ENCODE peak calls at places on chromosomes 7 and 10, in ten cellular contexts. B is IMR-90, R is adrenal gland, P is fibroblast of lung, L is A549, G is heart right ventricle, C is hepatocyte, Y is endothelial cell of umbilical vein, J is small intestine, H is colonic mucosa. T is an unnamed sample.

GRCh38 chr7:152081088-152081487 is 55.6 kb downstream of the GALNT11 start:
- DNase-seq in B (no peak), R (no peak), P (no peak), L (no peak), G (no peak), C (peak), Y (no peak), J (peak), H (no peak), T (peak)

GRCh38 chr7:148262721-148263229 is 327.8 kb upstream of the C7orf33 start:
- DNase-seq in B (peak), R (peak), P (peak), L (peak), G (peak), C (peak), Y (peak), J (peak), H (peak), T (no peak)

GRCh38 chr7:117386125-117386709 is 41.1 kb downstream of the ASZ1 start:
- DNase-seq in B (peak), R (no peak), P (peak), L (no peak), G (no peak), C (no peak), Y (no peak), J (no peak), H (no peak), T (no peak)

GRCh38 chr7:84372155-84372621 is 177.6 kb upstream of the SEMA3A start:
- DNase-seq in B (peak), R (no peak), P (peak), L (no peak), G (no peak), C (no peak), Y (no peak), J (no peak), H (no peak), T (peak)

GRCh38 chr10:57849726-57850357 is 417.9 kb downstream of the IPMK start:
- DNase-seq in B (peak), R (no peak), P (no peak), L (no peak), G (no peak), C (peak), Y (no peak), J (no peak), H (no peak), T (peak)

GRCh38 chr10:113540845-113541553 is 11.9 kb upstream of the HABP2 start:
- DNase-seq in B (no peak), R (no peak), P (no peak), L (no peak), G (no peak), C (peak), Y (no peak), J (no peak), H (no peak), T (no peak)

GRCh38 chr10:3897156-3897555 is 112.1 kb upstream of the KLF6 start:
- DNase-seq in B (peak), R (no peak), P (peak), L (no peak), G (no peak), C (no peak), Y (peak), J (no peak), H (no peak), T (peak)

GRCh38 chr7:17646181-17646956 is 293.9 kb downstream of the SNX13 start:
- DNase-seq in B (peak), R (no peak), P (peak), L (no peak), G (no peak), C (peak), Y (peak), J (no peak), H (no peak), T (peak)

GRCh38 chr10:128095023-128095752 is 31.0 kb downstream of the MKI67 start:
- DNase-seq in B (no peak), R (no peak), P (no peak), L (no peak), G (no peak), C (peak), Y (no peak), J (peak), H (no peak), T (no peak)

GRCh38 chr7:80900583-80901576 is 18.0 kb downstream of the SEMA3C start:
- DNase-seq in B (peak), R (no peak), P (peak), L (no peak), G (no peak), C (no peak), Y (peak), J (no peak), H (peak), T (peak)

GRCh38 chr7:32093415-32094408 is 23.5 kb upstream of the PDE1C start:
- DNase-seq in B (peak), R (peak), P (peak), L (no peak), G (peak), C (no peak), Y (no peak), J (no peak), H (no peak), T (peak)

GRCh38 chr10:121069061-121069850 is 218.1 kb downstream of the WDR11 start:
- DNase-seq in B (no peak), R (no peak), P (peak), L (no peak), G (no peak), C (no peak), Y (no peak), J (no peak), H (no peak), T (peak)

GRCh38 chr10:29140991-29141390 is 147.9 kb upstream of the LYZL1 start:
- DNase-seq in B (peak), R (no peak), P (peak), L (peak), G (no peak), C (no peak), Y (no peak), J (no peak), H (no peak), T (peak)

GRCh38 chr7:38451840-38452239 is 178.4 kb upstream of the TARP start:
- DNase-seq in B (peak), R (no peak), P (peak), L (peak), G (no peak), C (peak), Y (peak), J (no peak), H (no peak), T (no peak)

DNA sequence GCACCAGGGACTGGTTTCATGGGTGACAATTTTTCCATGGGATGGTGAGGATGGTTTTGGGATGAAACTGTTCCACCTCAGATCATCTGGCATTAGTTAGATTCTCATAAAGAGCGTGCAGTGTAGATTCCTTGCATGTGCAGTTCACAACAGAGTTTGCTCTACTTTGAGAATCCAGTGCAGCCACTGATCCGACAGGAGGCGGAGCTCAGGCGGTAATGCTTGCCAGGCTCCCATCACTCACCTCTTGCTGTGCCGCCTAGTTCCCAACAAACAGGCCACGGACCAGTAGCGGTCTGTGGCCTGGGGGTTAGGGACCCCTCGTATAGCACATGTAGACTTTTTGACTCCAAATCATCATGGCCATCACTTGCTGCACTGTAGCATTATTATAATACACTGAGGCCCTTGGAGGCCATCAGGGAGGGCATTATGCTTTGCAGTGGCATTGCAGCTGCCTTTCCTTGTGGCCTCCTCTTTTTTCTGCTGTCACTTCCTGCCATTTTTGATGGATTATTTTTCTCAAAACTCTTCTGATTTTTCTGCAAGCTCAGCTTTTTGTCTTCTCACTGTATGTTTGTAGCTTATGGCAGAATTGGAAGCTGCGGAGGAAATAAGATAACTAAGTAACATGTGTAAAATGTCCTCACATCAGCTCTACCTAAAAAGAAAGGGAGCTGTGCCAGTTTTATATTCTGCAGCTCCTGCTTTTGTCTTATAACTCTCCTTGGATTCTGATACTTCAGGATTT is 18.5 kb downstream of the CSGALNACT2 start:
- DNase-seq in B (no peak), R (no peak), P (no peak), L (no peak), G (no peak), C (no peak), Y (no peak), J (no peak), H (no peak), T (no peak)
- H3K27ac ChIP-seq in B (no peak), R (no peak), P (no peak), L (no peak), G (no peak), C (no peak), Y (no peak), J (no peak), H (no peak), T (no peak)

GRCh38 chr7:150468241-150468640 is 17.8 kb downstream of the GIMAP8 start:
- DNase-seq in B (no peak), R (no peak), P (no peak), L (no peak), G (no peak), C (no peak), Y (no peak), J (no peak), H (no peak), T (no peak)
- H3K27ac ChIP-seq in B (no peak), R (no peak), P (no peak), L (no peak), G (peak), C (no peak), Y (no peak), J (no peak), H (no peak), T (no peak)

DNA sequence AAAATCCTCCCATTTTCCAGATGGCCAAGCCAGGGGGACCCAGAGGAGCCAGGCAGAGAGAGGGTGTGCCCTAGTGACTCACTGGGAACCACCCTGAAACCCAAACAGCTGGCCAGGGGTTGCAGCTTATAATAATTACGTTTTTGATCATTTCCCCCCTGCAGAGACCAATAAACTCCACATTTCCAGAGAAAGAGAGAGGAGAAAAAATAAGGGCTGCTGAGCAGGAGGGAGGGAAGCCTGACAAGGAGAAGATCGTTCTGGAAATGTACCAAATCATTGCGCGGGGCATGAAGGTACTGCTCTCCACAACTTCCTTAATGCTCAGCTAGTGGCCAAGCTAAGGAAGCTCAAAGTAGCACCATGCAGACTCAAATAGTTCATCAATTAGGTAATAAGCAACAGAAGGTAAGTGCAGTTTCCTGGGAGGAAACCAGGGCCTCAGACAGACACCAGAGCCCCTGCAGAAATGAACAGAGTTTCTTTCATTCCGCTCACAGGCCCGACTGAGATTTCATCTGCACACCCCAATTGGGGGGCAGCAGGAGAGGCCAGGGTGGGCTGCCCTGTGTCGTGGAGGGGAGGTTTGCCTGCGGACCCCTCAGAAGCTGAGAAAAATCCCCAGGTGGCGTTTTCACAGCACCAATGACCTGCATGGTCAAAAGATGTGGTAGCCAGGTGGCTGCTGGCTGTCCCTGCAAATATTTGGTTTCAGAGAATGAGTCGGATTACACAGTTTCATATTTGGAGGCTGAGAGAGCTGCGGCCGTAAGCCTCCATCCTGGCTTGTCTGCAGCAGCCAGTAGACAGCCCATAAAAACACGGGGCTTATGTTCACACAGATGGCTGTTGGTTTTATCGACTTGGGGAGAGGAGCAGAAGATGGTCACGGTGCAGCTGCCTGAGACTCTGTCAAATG is 153.2 kb upstream of the LYZL2 start:
- DNase-seq in B (peak), R (no peak), P (peak), L (no peak), G (no peak), C (no peak), Y (no peak), J (no peak), H (no peak), T (no peak)
- H3K27ac ChIP-seq in B (peak), R (no peak), P (peak), L (no peak), G (peak), C (peak), Y (no peak), J (no peak), H (peak), T (no peak)

GRCh38 chr10:62037166-62037831 is 135.8 kb downstream of the ARID5B start:
- DNase-seq in B (peak), R (no peak), P (peak), L (no peak), G (no peak), C (no peak), Y (no peak), J (no peak), H (no peak), T (peak)

GRCh38 chr10:62043493-62043938 is 142.0 kb downstream of the ARID5B start:
- DNase-seq in B (peak), R (no peak), P (peak), L (no peak), G (no peak), C (no peak), Y (no peak), J (no peak), H (no peak), T (peak)

GRCh38 chr10:62038609-62039190 is 137.2 kb downstream of the ARID5B start:
- DNase-seq in B (peak), R (peak), P (peak), L (peak), G (peak), C (peak), Y (peak), J (peak), H (peak), T (peak)

GRCh38 chr10:62037890-62038608 is 136.6 kb downstream of the ARID5B start:
- DNase-seq in B (no peak), R (no peak), P (no peak), L (no peak), G (no peak), C (peak), Y (no peak), J (peak), H (no peak), T (no peak)

DNA sequence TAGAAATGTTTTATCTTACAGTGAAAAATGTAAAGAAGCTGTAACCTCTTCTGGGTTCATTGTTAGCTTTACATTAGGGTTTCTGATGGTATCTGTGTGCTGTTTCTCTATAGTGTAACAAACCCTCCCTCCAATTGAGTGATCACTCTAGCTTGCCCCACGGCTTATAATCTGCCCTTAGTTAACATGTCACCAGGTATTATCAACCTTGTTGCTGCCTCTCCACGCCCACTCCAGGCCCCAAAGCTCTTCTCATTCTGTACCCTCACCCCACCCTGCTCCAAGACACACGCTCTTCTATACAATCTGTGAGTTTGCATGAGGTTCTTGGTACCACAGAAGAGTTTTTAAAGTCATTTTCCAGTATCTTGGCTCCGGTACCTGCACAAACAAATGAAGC is 139.4 kb downstream of the ARID5B start:
- DNase-seq in B (no peak), R (no peak), P (no peak), L (no peak), G (no peak), C (no peak), Y (no peak), J (no peak), H (no peak), T (no peak)
- H3K27ac ChIP-seq in B (peak), R (no peak), P (no peak), L (peak), G (no peak), C (peak), Y (no peak), J (no peak), H (no peak), T (no peak)

DNA sequence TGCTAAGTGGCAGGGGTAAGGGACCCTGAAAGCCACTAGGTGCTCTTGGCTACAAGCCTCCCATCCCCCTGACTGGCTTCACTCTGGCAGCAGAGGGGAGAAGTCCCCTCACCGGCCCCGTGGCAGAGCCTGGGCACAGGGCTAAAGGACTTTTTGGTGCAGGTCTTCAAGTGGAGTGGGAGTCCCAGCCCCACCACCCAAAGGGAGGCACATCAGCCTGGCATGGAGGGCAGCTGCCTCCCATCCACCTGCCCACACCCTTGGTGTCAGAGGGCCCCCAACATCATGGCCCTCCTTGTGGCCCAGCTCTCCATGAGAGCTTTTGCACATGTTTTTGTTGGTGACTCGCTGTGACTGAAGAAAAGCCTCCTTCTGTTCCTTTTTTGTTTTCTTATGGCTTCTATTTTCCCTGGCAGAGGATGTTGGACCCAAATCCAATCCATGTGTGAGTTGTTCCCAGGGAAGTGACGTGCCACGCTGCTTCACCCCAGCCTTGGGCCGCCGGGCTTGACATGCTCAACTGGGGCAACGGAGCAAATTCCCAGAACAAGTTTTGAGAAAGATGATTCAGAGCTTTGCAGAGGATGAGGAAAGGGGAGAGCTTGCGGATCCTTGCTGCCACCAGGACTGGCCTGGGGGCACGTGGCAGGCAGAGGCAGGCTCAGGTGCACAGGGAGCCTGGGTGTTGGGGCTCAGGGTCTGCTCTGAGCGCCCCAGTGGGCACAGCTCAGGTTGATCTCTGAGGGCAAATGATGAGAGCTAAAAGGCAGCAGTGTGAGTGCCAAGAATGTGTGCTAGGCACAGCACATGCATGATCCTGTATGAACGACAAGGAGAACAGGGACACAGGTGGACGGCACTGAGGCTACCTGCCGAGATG is 1.9 kb upstream of the AEBP1 start:
- DNase-seq in B (peak), R (no peak), P (peak), L (no peak), G (no peak), C (no peak), Y (no peak), J (no peak), H (no peak), T (peak)
- H3K27ac ChIP-seq in B (no peak), R (no peak), P (peak), L (no peak), G (peak), C (no peak), Y (no peak), J (no peak), H (no peak), T (no peak)

DNA sequence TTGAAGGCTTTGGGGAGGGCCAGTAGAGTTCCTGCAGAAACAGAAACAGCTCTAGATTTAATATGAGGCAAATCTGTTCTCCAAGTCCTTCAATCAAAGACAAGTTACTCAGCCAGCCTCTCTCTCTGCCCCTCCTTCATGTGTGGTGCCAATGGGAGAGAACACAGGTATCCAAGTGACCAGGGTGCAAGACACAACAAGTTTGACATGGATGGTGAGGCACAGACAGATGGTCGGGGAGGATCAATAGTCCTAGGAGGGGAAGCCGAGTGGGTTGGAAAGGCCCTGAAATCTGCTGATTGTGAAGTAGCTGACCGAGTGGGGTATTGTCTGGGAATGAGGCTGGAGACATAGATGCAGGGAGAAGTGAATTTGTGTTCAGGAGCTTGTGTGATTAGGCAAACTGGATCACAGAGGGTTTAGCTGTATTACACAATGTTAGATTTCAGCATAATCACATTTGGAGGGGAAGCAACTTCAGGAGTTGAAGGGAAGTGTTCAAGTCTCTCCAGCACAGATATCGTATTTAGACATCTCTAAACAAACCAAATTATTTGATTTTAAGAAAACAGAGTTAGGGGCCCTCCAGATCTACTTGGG is 1.5 kb downstream of the GIMAP1 start:
- DNase-seq in B (no peak), R (no peak), P (no peak), L (no peak), G (no peak), C (no peak), Y (peak), J (no peak), H (no peak), T (no peak)
- H3K27ac ChIP-seq in B (no peak), R (no peak), P (no peak), L (no peak), G (peak), C (no peak), Y (no peak), J (no peak), H (peak), T (no peak)

GRCh38 chr7:25775999-25776736 is 375.8 kb upstream of the NFE2L3 start:
- DNase-seq in B (no peak), R (no peak), P (no peak), L (no peak), G (no peak), C (no peak), Y (no peak), J (no peak), H (no peak), T (no peak)

GRCh38 chr7:25777969-25778767 is 373.8 kb upstream of the NFE2L3 start:
- DNase-seq in B (no peak), R (no peak), P (no peak), L (no peak), G (no peak), C (no peak), Y (no peak), J (no peak), H (no peak), T (no peak)

GRCh38 chr7:25774675-25775074 is 377.3 kb upstream of the NFE2L3 start:
- DNase-seq in B (no peak), R (no peak), P (no peak), L (no peak), G (no peak), C (no peak), Y (no peak), J (no peak), H (no peak), T (no peak)

GRCh38 chr7:25776737-25777109 is 375.3 kb upstream of the NFE2L3 start:
- DNase-seq in B (no peak), R (no peak), P (no peak), L (no peak), G (no peak), C (no peak), Y (no peak), J (no peak), H (no peak), T (no peak)

GRCh38 chr7:25775570-25775969 is 376.4 kb upstream of the NFE2L3 start:
- DNase-seq in B (no peak), R (no peak), P (no peak), L (no peak), G (no peak), C (no peak), Y (no peak), J (no peak), H (no peak), T (no peak)
- H3K27ac ChIP-seq in B (no peak), R (no peak), P (no peak), L (no peak), G (no peak), C (no peak), Y (no peak), J (no peak), H (no peak), T (no peak)